ENCODE peak calls at places on chromosomes 2 and 18, in six cellular contexts. One of them, this sample, is unnamed.

GRCh38 chr18:10353791-10354190 is 100.6 kb upstream of the APCDD1 start:
- DNase-seq in activated B cell treated with CpG ODN at 0.5 μM for 24 hours: no peak
- DNase-seq in HS-27A: peak; percentile 23
- DNase-seq in anterior cingulate cortex: no peak
- DNase-seq in cardiac muscle cell: peak; percentile 66
- DNase-seq in mesothelial cell of epicardium: no peak
- DNase-seq in this sample: peak; percentile 28

GRCh38 chr2:239774142-239774462 is 251.0 kb downstream of the NDUFA10 start:
- DNase-seq in mesothelial cell of epicardium: no peak
- DNase-seq in activated B cell treated with CpG ODN at 0.5 μM for 24 hours: no peak
- DNase-seq in anterior cingulate cortex: no peak
- DNase-seq in HS-27A: no peak
- DNase-seq in cardiac muscle cell: no peak
- DNase-seq in this sample: no peak

GRCh38 chr2:33762636-33763035 is 163.5 kb upstream of the FAM98A start:
- DNase-seq in mesothelial cell of epicardium: no peak
- DNase-seq in activated B cell treated with CpG ODN at 0.5 μM for 24 hours: no peak
- DNase-seq in cardiac muscle cell: no peak
- DNase-seq in HS-27A: no peak
- DNase-seq in anterior cingulate cortex: no peak
- DNase-seq in this sample: no peak

GRCh38 chr2:112010751-112011150 is 44.3 kb upstream of the TMEM87B start:
- DNase-seq in anterior cingulate cortex: no peak
- DNase-seq in mesothelial cell of epicardium: no peak
- DNase-seq in cardiac muscle cell: no peak
- DNase-seq in HS-27A: no peak
- DNase-seq in activated B cell treated with CpG ODN at 0.5 μM for 24 hours: no peak
- DNase-seq in this sample: no peak

GRCh38 chr2:18559531-18559930 is 922 bp downstream of the RDH14 start:
- DNase-seq in HS-27A: no peak
- DNase-seq in mesothelial cell of epicardium: no peak
- DNase-seq in cardiac muscle cell: peak; percentile 34
- DNase-seq in anterior cingulate cortex: no peak
- DNase-seq in activated B cell treated with CpG ODN at 0.5 μM for 24 hours: no peak
- DNase-seq in this sample: no peak

GRCh38 chr2:39202639-39203369 is 41.0 kb downstream of the CDKL4 start:
- DNase-seq in cardiac muscle cell: no peak
- DNase-seq in anterior cingulate cortex: no peak
- DNase-seq in activated B cell treated with CpG ODN at 0.5 μM for 24 hours: no peak
- DNase-seq in HS-27A: no peak
- DNase-seq in mesothelial cell of epicardium: no peak
- DNase-seq in this sample: no peak

GRCh38 chr2:138771534-138771933 is 8.7 kb downstream of the NXPH2 start:
- DNase-seq in mesothelial cell of epicardium: no peak
- DNase-seq in activated B cell treated with CpG ODN at 0.5 μM for 24 hours: no peak
- DNase-seq in HS-27A: no peak
- DNase-seq in anterior cingulate cortex: no peak
- DNase-seq in cardiac muscle cell: no peak
- DNase-seq in this sample: no peak

GRCh38 chr18:45730832-45731545 is 7.0 kb downstream of the SLC14A1 start:
- DNase-seq in anterior cingulate cortex: no peak
- DNase-seq in mesothelial cell of epicardium: no peak
- DNase-seq in activated B cell treated with CpG ODN at 0.5 μM for 24 hours: no peak
- DNase-seq in cardiac muscle cell: no peak
- DNase-seq in HS-27A: no peak
- DNase-seq in this sample: no peak

GRCh38 chr2:241965931-241966412 is 96.4 kb downstream of the RTP5 start:
- DNase-seq in activated B cell treated with CpG ODN at 0.5 μM for 24 hours: peak; percentile 49
- DNase-seq in HS-27A: no peak
- DNase-seq in cardiac muscle cell: peak; percentile 98
- DNase-seq in anterior cingulate cortex: no peak
- DNase-seq in mesothelial cell of epicardium: no peak
- DNase-seq in this sample: no peak

GRCh38 chr18:21457179-21457535 is 143.3 kb downstream of the ESCO1 start:
- DNase-seq in cardiac muscle cell: no peak
- DNase-seq in HS-27A: no peak
- DNase-seq in activated B cell treated with CpG ODN at 0.5 μM for 24 hours: no peak
- DNase-seq in anterior cingulate cortex: no peak
- DNase-seq in mesothelial cell of epicardium: no peak
- DNase-seq in this sample: no peak

GRCh38 chr2:116162395-116162794 is 1652.1 kb upstream of the DDX18 start:
- DNase-seq in HS-27A: no peak
- DNase-seq in mesothelial cell of epicardium: no peak
- DNase-seq in activated B cell treated with CpG ODN at 0.5 μM for 24 hours: no peak
- DNase-seq in cardiac muscle cell: no peak
- DNase-seq in anterior cingulate cortex: no peak
- DNase-seq in this sample: no peak

GRCh38 chr2:219911541-219911940 is 284.1 kb downstream of the SLC4A3 start:
- DNase-seq in HS-27A: no peak
- DNase-seq in activated B cell treated with CpG ODN at 0.5 μM for 24 hours: no peak
- DNase-seq in anterior cingulate cortex: no peak
- DNase-seq in mesothelial cell of epicardium: no peak
- DNase-seq in cardiac muscle cell: peak; percentile 2
- DNase-seq in this sample: no peak

GRCh38 chr18:48317781-48318381 is 91.3 kb downstream of the ZBTB7C start:
- DNase-seq in activated B cell treated with CpG ODN at 0.5 μM for 24 hours: no peak
- DNase-seq in cardiac muscle cell: no peak
- DNase-seq in mesothelial cell of epicardium: no peak
- DNase-seq in HS-27A: no peak
- DNase-seq in anterior cingulate cortex: no peak
- DNase-seq in this sample: no peak

GRCh38 chr2:91477731-91478672 is 2786.5 kb downstream of the RPIA start:
- DNase-seq in mesothelial cell of epicardium: peak; percentile 45
- DNase-seq in HS-27A: no peak
- DNase-seq in anterior cingulate cortex: no peak
- DNase-seq in activated B cell treated with CpG ODN at 0.5 μM for 24 hours: peak; percentile 62
- DNase-seq in cardiac muscle cell: peak; percentile 18
- DNase-seq in this sample: no peak

GRCh38 chr2:70140978-70141753 is 49.7 kb downstream of the C2orf42 start:
- DNase-seq in HS-27A: no peak
- DNase-seq in mesothelial cell of epicardium: peak; percentile 37
- DNase-seq in activated B cell treated with CpG ODN at 0.5 μM for 24 hours: peak; percentile 55
- DNase-seq in anterior cingulate cortex: no peak
- DNase-seq in cardiac muscle cell: peak; percentile 21
- DNase-seq in this sample: peak; percentile 98

GRCh38 chr18:48546411-48546810 is 7.6 kb downstream of the CTIF start:
- DNase-seq in HS-27A: no peak
- DNase-seq in activated B cell treated with CpG ODN at 0.5 μM for 24 hours: no peak
- DNase-seq in anterior cingulate cortex: no peak
- DNase-seq in mesothelial cell of epicardium: no peak
- DNase-seq in cardiac muscle cell: peak; percentile 78
- DNase-seq in this sample: no peak

GRCh38 chr2:161798027-161798426 is 173.8 kb downstream of the SLC4A10 start:
- DNase-seq in activated B cell treated with CpG ODN at 0.5 μM for 24 hours: no peak
- DNase-seq in mesothelial cell of epicardium: no peak
- DNase-seq in anterior cingulate cortex: no peak
- DNase-seq in cardiac muscle cell: no peak
- DNase-seq in HS-27A: no peak
- DNase-seq in this sample: no peak

GRCh38 chr2:28896906-28897305 is 2.4 kb downstream of the WDR43 start:
- DNase-seq in HS-27A: peak; percentile 31
- DNase-seq in mesothelial cell of epicardium: no peak
- DNase-seq in anterior cingulate cortex: no peak
- DNase-seq in activated B cell treated with CpG ODN at 0.5 μM for 24 hours: no peak
- DNase-seq in cardiac muscle cell: peak; percentile 16
- DNase-seq in this sample: no peak

GRCh38 chr18:29083545-29083944 is 906.6 kb upstream of the CDH2 start:
- DNase-seq in anterior cingulate cortex: no peak
- DNase-seq in activated B cell treated with CpG ODN at 0.5 μM for 24 hours: no peak
- DNase-seq in mesothelial cell of epicardium: no peak
- DNase-seq in HS-27A: no peak
- DNase-seq in cardiac muscle cell: peak; percentile 17
- DNase-seq in this sample: no peak

GRCh38 chr2:139992078-139992477 is 1211.9 kb upstream of the NXPH2 start:
- DNase-seq in HS-27A: no peak
- DNase-seq in anterior cingulate cortex: no peak
- DNase-seq in mesothelial cell of epicardium: no peak
- DNase-seq in activated B cell treated with CpG ODN at 0.5 μM for 24 hours: no peak
- DNase-seq in cardiac muscle cell: no peak
- DNase-seq in this sample: no peak

GRCh38 chr2:209636066-209636465 is 135.6 kb upstream of the UNC80 start:
- DNase-seq in HS-27A: no peak
- DNase-seq in mesothelial cell of epicardium: no peak
- DNase-seq in cardiac muscle cell: no peak
- DNase-seq in anterior cingulate cortex: no peak
- DNase-seq in activated B cell treated with CpG ODN at 0.5 μM for 24 hours: no peak
- DNase-seq in this sample: no peak

GRCh38 chr2:142339261-142339660 is 208.4 kb upstream of the LRP1B start:
- DNase-seq in anterior cingulate cortex: no peak
- DNase-seq in HS-27A: no peak
- DNase-seq in mesothelial cell of epicardium: no peak
- DNase-seq in activated B cell treated with CpG ODN at 0.5 μM for 24 hours: no peak
- DNase-seq in cardiac muscle cell: no peak
- DNase-seq in this sample: no peak

GRCh38 chr18:55318864-55319516 is 269.0 kb downstream of the TCF4 start:
- DNase-seq in HS-27A: no peak
- DNase-seq in cardiac muscle cell: peak; percentile 63
- DNase-seq in anterior cingulate cortex: no peak
- DNase-seq in mesothelial cell of epicardium: no peak
- DNase-seq in activated B cell treated with CpG ODN at 0.5 μM for 24 hours: no peak
- DNase-seq in this sample: no peak

This sample was measured in keratinocyte.